ENCODE peak calls at places on chromosomes 13 and 19, in eight cellular contexts. U is upper lobe of left lung, V is spleen, I is K562, T is choroid plexus epithelial cell, S is A549, Q is right atrium auricular region, N is kidney epithelial cell. K is an unnamed sample.

GRCh38 chr19:49857061-49857833 is 6.3 kb downstream of the PTOV1 start:
- DNase-seq in I (no peak), V (no peak), T (no peak), S (no peak), N (no peak), Q (no peak), U (no peak), K (peak; percentile 37)

GRCh38 chr19:43779147-43779819 is 1.5 kb downstream of the KCNN4 start:
- DNase-seq in N (no peak), U (peak; percentile 69), V (peak; percentile 86), T (no peak), S (no peak), Q (no peak), I (no peak), K (peak; percentile 79)

GRCh38 chr13:27523345-27524073 is 73.1 kb upstream of the MTIF3 start:
- DNase-seq in U (no peak), Q (no peak), I (no peak), S (no peak), T (no peak), V (no peak), N (no peak), K (no peak)

GRCh38 chr19:37218592-37218935 is 550 bp downstream of the ZNF383 start:
- DNase-seq in T (peak; percentile 58), I (no peak), N (no peak), S (no peak), V (no peak), U (no peak), Q (no peak), K (no peak)

GRCh38 chr13:110950819-110951570 is 36.1 kb upstream of the ANKRD10 start:
- DNase-seq in Q (no peak), V (no peak), N (no peak), U (no peak), I (no peak), T (no peak), S (no peak), K (no peak)

GRCh38 chr13:80339841-80340642 is 884 bp downstream of the SPRY2 start:
- DNase-seq in S (no peak), V (peak; percentile 88), Q (peak; percentile 64), I (peak; percentile 31), T (peak; percentile 34), U (peak; percentile 54), N (no peak), K (peak; percentile 74)

GRCh38 chr13:80168089-80168850 is 172.7 kb downstream of the SPRY2 start:
- DNase-seq in T (peak; percentile 11), U (no peak), Q (no peak), S (no peak), I (no peak), N (no peak), V (no peak), K (no peak)

GRCh38 chr13:102873653-102874052 is 27.8 kb downstream of the ERCC5 start:
- DNase-seq in S (no peak), V (no peak), T (peak; percentile 72), I (no peak), N (no peak), Q (no peak), U (no peak), K (no peak)

GRCh38 chr13:41407380-41407779 is 50.0 kb upstream of the RGCC start:
- DNase-seq in S (no peak), I (no peak), U (no peak), T (no peak), N (no peak), Q (no peak), V (no peak), K (no peak)

GRCh38 chr13:112104873-112105234 is 37.9 kb downstream of the SOX1 start:
- DNase-seq in U (no peak), S (no peak), V (no peak), I (no peak), N (no peak), Q (peak; percentile 1), T (no peak), K (no peak)

GRCh38 chr19:10612515-10613119 is 12.7 kb upstream of the SLC44A2 start:
- DNase-seq in T (no peak), U (peak; percentile 90), I (no peak), S (no peak), Q (peak; percentile 68), N (no peak), V (peak; percentile 89), K (peak; percentile 67)

GRCh38 chr19:38429811-38430156 is 3.7 kb upstream of the RYR1 start:
- DNase-seq in V (no peak), N (no peak), S (no peak), I (no peak), T (no peak), U (no peak), Q (no peak), K (no peak)

GRCh38 chr19:2482354-2483038 is 6.6 kb downstream of the GADD45B start:
- DNase-seq in S (no peak), T (no peak), N (no peak), V (no peak), I (no peak), Q (no peak), U (no peak), K (no peak)

GRCh38 chr13:44662515-44662914 is 86.4 kb upstream of the TSC22D1 start:
- DNase-seq in U (no peak), I (no peak), Q (no peak), V (no peak), N (no peak), T (no peak), S (no peak), K (no peak)

GRCh38 chr19:35746087-35746462 is 624 bp downstream of the PSENEN start:
- DNase-seq in T (no peak), N (no peak), Q (no peak), V (no peak), I (no peak), U (no peak), S (no peak), K (no peak)

DNA sequence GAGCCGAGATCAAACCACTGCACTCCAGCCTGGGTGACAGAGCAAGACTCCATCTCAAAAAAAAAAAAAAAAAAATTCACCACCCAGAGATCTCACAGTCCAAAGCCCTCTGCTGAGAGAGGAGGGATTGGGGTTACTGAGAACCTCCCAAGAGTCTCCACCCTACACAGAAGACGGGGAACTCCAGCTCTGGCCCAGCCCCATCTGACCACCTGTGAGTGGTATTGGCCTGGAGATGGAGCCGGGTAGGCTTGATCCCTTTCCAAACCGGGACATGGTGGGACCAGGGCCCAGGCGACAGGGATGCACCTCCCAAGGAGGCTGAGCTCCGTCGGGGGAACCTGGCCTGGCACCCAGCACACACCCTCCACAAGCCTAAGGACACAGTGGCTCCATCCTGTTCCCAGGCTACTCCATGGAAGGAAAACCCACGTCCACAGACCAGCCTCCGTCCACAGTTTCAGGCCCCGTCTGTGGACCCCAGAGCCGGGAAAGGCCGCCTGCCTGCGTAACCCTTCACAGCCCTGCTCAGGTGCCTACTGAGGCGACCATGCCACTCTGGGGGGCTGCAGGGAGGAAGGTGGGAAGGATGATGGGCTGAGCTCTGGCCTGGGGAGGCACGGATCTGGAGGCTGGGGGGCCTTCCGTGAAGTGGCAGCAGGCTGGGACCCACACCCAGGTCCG is 1.8 kb downstream of the TMEM259 start:
- DNase-seq in Q (no peak), I (no peak), S (no peak), U (no peak), V (peak; percentile 78), T (no peak), N (no peak), K (peak; percentile 41)
- H3K4me3 ChIP-seq in Q (peak overlapping the region; percentile 92), I (peak overlapping the region; percentile 94), S (peak overlapping the region; percentile 81), U (peak overlapping the region; percentile 99), V (peak overlapping the region; percentile 76), T (peak overlapping the region; percentile 90), N (peak overlapping the region; percentile 80), K (no peak overlapping the region)

GRCh38 chr13:45865414-45865813 is 13.9 kb upstream of the SIAH3 start:
- DNase-seq in I (no peak), V (no peak), N (no peak), S (no peak), T (no peak), Q (no peak), U (no peak), K (no peak)

GRCh38 chr13:45861352-45861751 is 9.8 kb upstream of the SIAH3 start:
- DNase-seq in S (no peak), I (no peak), Q (no peak), T (peak; percentile 33), V (no peak), N (no peak), U (no peak), K (no peak)

GRCh38 chr13:45860240-45860639 is 8.7 kb upstream of the SIAH3 start:
- DNase-seq in N (no peak), S (no peak), T (no peak), U (no peak), Q (no peak), I (no peak), V (no peak), K (no peak)

GRCh38 chr13:45863716-45864590 is 12.4 kb upstream of the SIAH3 start:
- DNase-seq in T (no peak), Q (no peak), N (no peak), U (no peak), I (no peak), V (no peak), S (no peak), K (no peak)

DNA sequence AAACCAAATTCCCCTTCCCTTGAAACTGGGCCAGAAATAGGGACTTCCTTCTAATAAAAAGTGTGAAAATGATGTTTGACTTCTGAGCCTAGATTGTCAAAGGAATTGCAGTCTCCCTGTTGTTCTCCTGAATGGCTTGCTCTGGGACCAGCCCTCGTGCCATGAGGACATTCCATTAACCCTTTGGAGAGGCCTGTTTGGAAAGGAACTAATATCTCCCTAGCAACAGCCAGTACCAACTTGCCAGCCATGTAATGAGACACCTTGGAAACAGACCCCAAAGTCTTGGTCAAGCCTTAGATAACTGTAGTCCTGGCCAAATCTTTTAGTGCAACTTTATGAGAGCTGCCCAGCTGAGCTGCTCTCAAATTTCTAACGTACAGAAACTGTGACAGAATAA is 8.1 kb upstream of the SIAH3 start:
- DNase-seq in U (no peak), N (no peak), V (no peak), Q (no peak), S (no peak), T (no peak), I (no peak), K (no peak)
- TF ChIP-seq CTCF in U (no peak), N (no peak), V (no peak), Q (no peak), S (no peak), T (no peak), I (no peak), K (no peak)

GRCh38 chr19:21474671-21475181 is 30.7 kb upstream of the ZNF429 start:
- DNase-seq in S (no peak), Q (peak; percentile 88), T (peak; percentile 58), U (peak; percentile 85), I (no peak), V (peak; percentile 84), N (peak; percentile 4), K (peak; percentile 80)
- H3K4me3 ChIP-seq in S (no peak overlapping the region), Q (peak overlapping the region; percentile 11), T (peak overlapping the region; percentile 53), U (peak overlapping the region; percentile 53), I (no peak overlapping the region), V (peak overlapping the region; percentile 49), N (peak overlapping the region; percentile 53), K (no peak overlapping the region)

DNA sequence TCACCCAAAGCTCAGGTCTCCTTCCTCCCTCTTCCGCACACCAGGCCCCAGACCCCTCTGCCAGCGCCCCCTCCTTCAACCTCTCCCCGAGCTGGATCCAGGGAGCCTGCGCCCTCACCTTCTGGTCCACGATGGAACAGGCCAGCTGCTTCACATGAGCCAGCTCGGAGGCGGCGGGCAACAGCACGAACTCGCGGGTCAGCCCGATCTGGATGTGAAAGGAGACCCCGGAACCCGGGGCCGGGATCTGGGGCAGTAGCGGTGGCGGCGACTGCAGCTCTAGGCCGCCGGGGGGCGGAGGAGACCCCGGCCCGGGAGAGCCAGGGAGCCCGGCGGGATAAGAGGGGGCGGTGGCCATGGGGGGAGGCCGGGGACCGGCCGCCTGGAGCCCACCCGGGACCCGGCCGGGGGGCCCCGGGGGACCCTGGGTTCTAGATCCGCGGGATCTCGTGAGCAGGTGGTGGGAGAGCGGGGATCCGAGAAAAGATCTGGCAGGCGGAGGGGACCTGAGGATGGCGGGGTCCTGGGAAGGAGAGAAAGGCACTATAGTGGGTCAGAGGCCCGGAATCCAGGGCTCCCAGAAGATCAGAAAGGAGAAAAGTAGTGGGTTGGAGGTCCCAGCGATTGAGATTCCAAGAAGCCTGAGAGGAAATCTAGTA is 772 bp downstream of the PRKD2 start:
- DNase-seq in V (peak; percentile 87), T (no peak), U (no peak), S (peak; percentile 63), Q (no peak), N (no peak), I (peak; percentile 44), K (peak; percentile 50)
- TF ChIP-seq CTCF in V (no peak), T (no peak), U (no peak), S (no peak), Q (no peak), N (peak; percentile 27), I (no peak), K (no peak)